ENCODE peak calls at places on chromosomes 1 and 21, in seven cellular contexts. K is heart right ventricle, M is cardiac muscle cell, R is IMR-90, Y is Calu3, T is MCF 10A, J is cardiac fibroblast. Q is an unnamed sample.

GRCh38 chr1:160664573-160665051 is 17.8 kb upstream of the SLAMF1 start:
- DNase-seq in M (no peak), Y (no peak), J (no peak), K (no peak), R (no peak), T (no peak), Q (no peak)

GRCh38 chr21:43836616-43837015 is 28.4 kb upstream of the AGPAT3 start:
- DNase-seq in Y (no peak), M (no peak), R (no peak), K (no peak), J (no peak), T (no peak), Q (no peak)

GRCh38 chr1:230359992-230360391 is 66.1 kb downstream of the PGBD5 start:
- DNase-seq in J (peak), T (peak), Y (no peak), R (peak), K (no peak), M (no peak), Q (peak)

GRCh38 chr21:42619841-42620240 is 33.6 kb upstream of the PDE9A start:
- DNase-seq in T (no peak), Y (no peak), J (no peak), K (no peak), R (no peak), M (no peak), Q (no peak)

GRCh38 chr1:164709541-164710287 is 150.7 kb downstream of the PBX1 start:
- DNase-seq in T (no peak), J (peak), M (no peak), K (no peak), Y (no peak), R (peak), Q (no peak)

GRCh38 chr1:84691139-84691783 is 1.0 kb upstream of the SSX2IP start:
- DNase-seq in Y (no peak), R (no peak), J (no peak), M (no peak), K (no peak), T (no peak), Q (no peak)

GRCh38 chr1:18955442-18956188 is 861 bp downstream of the IFFO2 start:
- DNase-seq in M (peak), J (peak), T (peak), Y (peak), K (no peak), R (no peak), Q (no peak)

GRCh38 chr21:44312716-44313115 is 12.9 kb downstream of the PFKL start:
- DNase-seq in J (no peak), Y (no peak), T (no peak), R (no peak), K (no peak), M (no peak), Q (no peak)

GRCh38 chr1:173161510-173162221 is 45.5 kb downstream of the TNFSF4 start:
- DNase-seq in T (peak), K (no peak), J (peak), Y (no peak), R (peak), M (no peak), Q (no peak)

GRCh38 chr21:30793581-30794314 is 19.3 kb downstream of the KRTAP8-1 start:
- DNase-seq in R (no peak), J (no peak), M (no peak), Y (no peak), K (no peak), T (no peak), Q (no peak)

GRCh38 chr21:46457801-46458314 is 833 bp upstream of the DIP2A start:
- DNase-seq in Y (peak), K (peak), J (peak), M (peak), T (peak), R (peak), Q (no peak)

GRCh38 chr21:42493109-42494060 is 2.6 kb downstream of the RSPH1 start:
- DNase-seq in Y (no peak), M (no peak), R (no peak), K (no peak), J (no peak), T (no peak), Q (no peak)

GRCh38 chr21:36024782-36025181 is 35.5 kb downstream of the SETD4 start:
- DNase-seq in J (no peak), T (no peak), K (no peak), M (no peak), Y (no peak), R (no peak), Q (no peak)

GRCh38 chr21:36709868-36710728 is 11.2 kb downstream of the SIM2 start:
- DNase-seq in T (no peak), R (no peak), Y (no peak), M (no peak), J (no peak), K (no peak), Q (no peak)

GRCh38 chr1:155026588-155026987 is 7.0 kb downstream of the DCST2 start:
- DNase-seq in J (no peak), K (no peak), T (peak), R (peak), M (no peak), Y (peak), Q (no peak)

GRCh38 chr21:30984897-30985296 is 53.4 kb downstream of the KRTAP19-8 start:
- DNase-seq in J (no peak), M (no peak), R (no peak), K (no peak), T (no peak), Y (no peak), Q (no peak)

GRCh38 chr1:86753700-86754099 is 49.3 kb downstream of the SH3GLB1 start:
- DNase-seq in K (no peak), J (peak), M (peak), Y (no peak), T (peak), R (peak), Q (no peak)

GRCh38 chr1:44811714-44812151 is 3.4 kb downstream of the BTBD19 start:
- DNase-seq in J (peak), M (no peak), R (peak), Y (peak), K (no peak), T (no peak), Q (peak)

GRCh38 chr1:228319352-228320088 is 87.1 kb downstream of the TRIM11 start:
- DNase-seq in Y (no peak), K (no peak), R (no peak), M (no peak), T (no peak), J (no peak), Q (no peak)

GRCh38 chr1:116389013-116389412 is 16.0 kb downstream of the ATP1A1 start:
- DNase-seq in T (no peak), M (no peak), K (no peak), R (no peak), J (no peak), Y (no peak), Q (no peak)

GRCh38 chr1:64980745-64981601 is 14.6 kb upstream of the JAK1 start:
- DNase-seq in T (no peak), R (peak), Y (peak), K (no peak), M (no peak), J (peak), Q (no peak)

GRCh38 chr1:244066954-244067716 is 16.1 kb downstream of the ZBTB18 start:
- DNase-seq in R (no peak), J (no peak), K (no peak), M (no peak), T (no peak), Y (peak), Q (no peak)

GRCh38 chr1:185676969-185677368 is 57.2 kb upstream of the HMCN1 start:
- DNase-seq in J (no peak), R (no peak), Y (no peak), K (no peak), M (no peak), T (no peak), Q (no peak)

GRCh38 chr1:4564083-4564482 is 90.3 kb upstream of the AJAP1 start:
- DNase-seq in T (no peak), J (no peak), K (no peak), M (no peak), Y (no peak), R (no peak), Q (no peak)

GRCh38 chr1:94012686-94013330 is 103.6 kb upstream of the GCLM start:
- DNase-seq in T (no peak), M (no peak), R (peak), J (no peak), K (no peak), Y (no peak), Q (no peak)

GRCh38 chr1:21384620-21385019 is 55.3 kb upstream of the NBPF3 start:
- DNase-seq in Y (no peak), J (no peak), K (no peak), M (no peak), R (no peak), T (no peak), Q (no peak)

GRCh38 chr1:229848762-229849677 is 218.0 kb upstream of the GALNT2 start:
- DNase-seq in R (peak), M (peak), T (peak), J (peak), K (no peak), Y (peak), Q (no peak)

GRCh38 chr21:45821315-45822001 is 160.1 kb upstream of the COL6A1 start:
- DNase-seq in Y (no peak), R (no peak), J (no peak), M (no peak), T (no peak), K (no peak), Q (no peak)

GRCh38 chr1:54581621-54582035 is 33.6 kb downstream of the ACOT11 start:
- DNase-seq in R (peak), Y (peak), T (peak), K (peak), J (peak), M (peak), Q (peak)

GRCh38 chr1:3482590-3482899 is 28.1 kb downstream of the ARHGEF16 start:
- DNase-seq in R (no peak), Y (no peak), T (no peak), J (no peak), M (no peak), K (no peak), Q (no peak)

GRCh38 chr1:89563957-89564604 is 39.5 kb downstream of the LRRC8B start:
- DNase-seq in T (no peak), Y (no peak), M (no peak), R (no peak), J (no peak), K (no peak), Q (no peak)

GRCh38 chr1:180821970-180822369 is 90.7 kb upstream of the KIAA1614 start:
- DNase-seq in T (no peak), Y (no peak), J (no peak), R (no peak), M (peak), K (no peak), Q (no peak)

DNA sequence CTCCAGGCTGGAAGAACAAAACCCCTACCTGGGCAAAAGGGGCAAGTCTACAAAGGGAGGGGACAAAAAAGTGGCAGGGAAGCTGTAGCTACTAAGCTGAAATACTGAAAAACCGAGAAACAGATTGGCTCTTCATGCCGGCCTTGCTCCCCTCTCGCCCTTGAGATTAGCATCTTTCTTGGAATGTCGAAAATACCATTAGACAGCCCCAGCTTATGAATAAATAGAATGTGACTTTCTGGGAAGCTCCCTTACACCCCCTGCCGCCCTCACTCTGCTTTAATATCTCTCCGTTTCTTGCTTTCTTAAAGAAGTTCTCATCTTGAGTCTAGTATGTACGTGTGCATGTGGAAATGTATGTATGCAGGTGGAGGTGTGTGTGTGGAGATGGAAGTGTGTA is 14.1 kb downstream of the TRAF3IP3 start:
- DNase-seq in M (no peak), J (peak), Y (no peak), K (no peak), T (no peak), R (no peak), Q (no peak)
- TF ChIP-seq CTCF in M (no peak), J (no peak), Y (no peak), K (no peak), T (no peak), R (no peak), Q (no peak)

GRCh38 chr1:234214129-234214910 is 158.9 kb upstream of the COA6 start:
- DNase-seq in Y (peak), K (no peak), J (no peak), R (peak), M (peak), T (no peak), Q (no peak)

GRCh38 chr1:234216116-234216703 is 157.0 kb upstream of the COA6 start:
- DNase-seq in M (no peak), J (no peak), K (no peak), Y (no peak), R (no peak), T (no peak), Q (no peak)

GRCh38 chr1:234214911-234215892 is 158.1 kb upstream of the COA6 start:
- DNase-seq in T (peak), R (no peak), J (no peak), Y (peak), M (no peak), K (no peak), Q (no peak)

GRCh38 chr1:234213576-234214128 is 159.6 kb upstream of the COA6 start:
- DNase-seq in T (peak), M (no peak), R (no peak), Y (no peak), J (no peak), K (no peak), Q (no peak)

DNA sequence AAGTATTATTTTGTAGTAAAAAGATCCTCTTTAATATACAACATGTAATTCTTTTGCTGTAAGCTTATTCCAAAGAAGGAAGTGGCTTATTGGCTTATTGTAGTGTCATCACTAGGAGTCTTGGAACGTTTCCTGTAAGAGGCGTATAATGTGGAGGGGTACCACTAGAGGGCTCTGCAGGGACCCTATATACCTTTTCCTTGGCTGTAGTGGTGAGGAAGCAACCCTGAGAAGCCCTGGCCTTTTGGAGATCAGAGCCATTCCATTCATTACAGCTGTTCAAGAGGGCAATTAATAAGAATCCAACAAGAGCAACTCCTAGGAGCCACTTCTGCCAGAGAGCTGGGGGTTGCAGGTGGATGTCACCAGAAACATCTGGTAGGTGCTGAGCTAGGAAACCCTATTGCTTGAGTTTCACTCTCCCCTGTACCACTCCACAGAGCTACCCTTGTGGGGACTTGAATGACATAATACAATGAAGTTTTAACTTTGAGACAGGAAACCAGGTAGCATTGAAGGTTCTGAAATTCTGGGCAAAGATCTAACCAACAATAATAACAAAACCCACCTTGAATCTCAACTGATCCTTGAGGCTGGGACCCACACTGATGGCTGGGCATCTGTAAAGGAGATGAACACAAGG is 160.4 kb upstream of the COA6 start:
- DNase-seq in J (peak), T (peak), M (peak), R (peak), K (no peak), Y (peak), Q (no peak)
- TF ChIP-seq CTCF in J (peak), T (peak), M (peak), R (peak), K (peak), Y (no peak), Q (peak)

DNA sequence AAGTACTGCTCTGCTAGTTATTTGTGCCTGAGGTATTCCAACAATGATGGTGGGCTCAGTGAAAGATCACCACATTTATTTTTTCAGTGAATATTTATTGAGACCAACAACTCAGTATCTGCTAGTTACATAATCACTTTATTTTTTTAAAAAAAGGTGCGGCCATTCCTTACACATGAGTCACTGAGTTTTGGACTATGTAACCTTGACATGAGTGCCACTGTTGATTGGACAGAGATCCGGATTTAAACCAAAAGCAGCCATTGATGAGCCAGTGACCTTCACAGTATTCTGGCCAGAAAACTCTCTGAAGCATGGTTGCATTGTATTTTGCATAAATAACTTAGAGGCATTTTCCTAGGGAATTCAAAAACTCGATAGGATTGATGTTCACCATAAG is 79.5 kb downstream of the NUF2 start:
- DNase-seq in T (peak), Y (no peak), K (no peak), J (no peak), R (no peak), M (no peak), Q (no peak)
- TF ChIP-seq CTCF in T (no peak), Y (no peak), K (no peak), J (no peak), R (no peak), M (no peak), Q (no peak)

DNA sequence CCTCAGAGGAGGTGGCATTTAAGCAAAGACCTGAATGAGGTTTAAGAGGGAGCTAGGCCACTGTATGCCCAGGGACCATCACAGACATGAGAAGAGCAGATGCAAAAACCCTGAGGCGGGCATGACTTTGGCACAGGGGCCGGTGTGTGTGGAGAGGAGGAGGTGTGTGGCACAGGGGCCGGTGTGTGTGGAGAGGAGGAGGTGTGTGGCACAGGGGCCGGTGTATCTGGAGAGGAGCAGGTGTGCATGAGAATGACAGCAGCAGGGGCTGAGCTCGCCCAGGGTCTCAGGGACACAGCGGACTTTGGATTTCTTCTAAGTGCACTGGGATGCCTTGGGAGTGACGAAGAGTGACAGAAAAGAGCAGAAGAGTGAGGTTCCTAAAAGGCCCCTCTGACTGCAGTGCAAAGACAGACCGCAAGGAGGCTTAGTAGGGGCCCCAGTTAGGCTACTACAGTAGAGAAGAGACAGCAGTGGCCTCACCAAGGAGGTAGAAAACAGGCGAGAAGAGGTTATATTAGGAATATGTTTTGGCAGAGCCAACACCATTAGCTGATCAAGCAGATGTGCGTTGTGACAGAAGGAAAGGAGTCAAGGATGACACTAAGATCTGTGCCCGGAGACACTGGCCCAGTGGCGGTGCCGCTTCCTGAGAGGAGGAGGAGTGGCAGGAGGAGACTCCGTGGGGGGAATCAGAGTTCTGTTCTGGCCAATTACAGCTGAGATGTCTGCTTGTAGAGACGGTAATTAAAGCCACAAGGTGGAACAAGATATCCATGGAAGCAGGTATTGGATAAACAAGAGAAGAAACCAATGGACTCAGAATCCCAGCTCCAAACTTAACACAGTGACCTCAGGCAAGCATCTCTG is 18.4 kb downstream of the ZBTB17 start:
- DNase-seq in K (no peak), T (no peak), R (no peak), Y (no peak), M (peak), J (no peak), Q (no peak)
- TF ChIP-seq CTCF in K (no peak), T (no peak), R (peak), Y (no peak), M (peak), J (peak), Q (peak)

GRCh38 chr1:156805766-156806511 is 10.7 kb downstream of the SH2D2A start:
- DNase-seq in R (peak), J (peak), M (no peak), K (peak), T (peak), Y (no peak), Q (peak)
- TF ChIP-seq CTCF in R (no peak), J (no peak), M (no peak), K (no peak), T (no peak), Y (no peak), Q (no peak)

Q was measured in AG09319.